ENCODE peak calls at places on chromosomes 12 and 14, in five cellular contexts. A is cardiac muscle cell; X is CD4-positive, alpha-beta T cell; Q is neural crest cell; N is GM06990. Y is an unnamed sample.

GRCh38 chr14:72594099-72594901 is 299.6 kb downstream of the DPF3 start:
- DNase-seq in A (no peak), N (peak), X (no peak), Q (no peak), Y (peak)

GRCh38 chr12:107091989-107092641 is 1.2 kb downstream of the CRY1 start:
- DNase-seq in N (peak), Q (peak), X (no peak), A (peak), Y (no peak)

GRCh38 chr14:99155173-99155777 is 116.7 kb downstream of the BCL11B start:
- DNase-seq in X (no peak), N (no peak), A (peak), Q (no peak), Y (no peak)

GRCh38 chr12:109387425-109388166 is 39.9 kb downstream of the MYO1H start:
- DNase-seq in Q (no peak), N (no peak), X (no peak), A (peak), Y (no peak)

GRCh38 chr12:116434155-116435065 is 124.8 kb upstream of the MAP1LC3B2 start:
- DNase-seq in Q (peak), A (peak), X (no peak), N (no peak), Y (no peak)

GRCh38 chr12:39375206-39375808 is 67.6 kb downstream of the KIF21A start:
- DNase-seq in A (no peak), N (no peak), X (no peak), Q (no peak), Y (no peak)

GRCh38 chr14:100813291-100813690 is 12.6 kb upstream of the MEG3 start:
- DNase-seq in X (no peak), Q (no peak), A (no peak), N (no peak), Y (no peak)

GRCh38 chr12:11836282-11836963 is 186.9 kb downstream of the ETV6 start:
- DNase-seq in Q (no peak), A (no peak), X (no peak), N (peak), Y (no peak)

GRCh38 chr14:49926803-49927202 is 33.9 kb downstream of the ARF6 start:
- DNase-seq in X (no peak), N (no peak), A (no peak), Q (no peak), Y (no peak)

GRCh38 chr14:93005135-93005813 is 82.3 kb downstream of the CHGA start:
- DNase-seq in X (no peak), A (peak), N (no peak), Q (no peak), Y (no peak)

GRCh38 chr14:97380539-97380941 is 583.4 kb downstream of the VRK1 start:
- DNase-seq in N (no peak), X (peak), A (no peak), Q (no peak), Y (peak)

GRCh38 chr12:80939231-80939950 is 1.7 kb upstream of the LIN7A start:
- DNase-seq in Q (no peak), X (no peak), A (peak), N (no peak), Y (no peak)

GRCh38 chr12:130990034-130990433 is 36.3 kb downstream of the ADGRD1 start:
- DNase-seq in A (no peak), X (no peak), N (no peak), Q (no peak), Y (no peak)

GRCh38 chr12:10191865-10192264 is 13.0 kb downstream of the TMEM52B start:
- DNase-seq in N (no peak), A (no peak), Q (no peak), X (no peak), Y (no peak)

GRCh38 chr12:80946591-80946990 is 8.9 kb upstream of the LIN7A start:
- DNase-seq in A (peak), Q (no peak), X (no peak), N (no peak), Y (no peak)

GRCh38 chr12:102454808-102455760 is 25.3 kb downstream of the IGF1 start:
- DNase-seq in A (peak), X (no peak), N (no peak), Q (no peak), Y (no peak)

GRCh38 chr12:114835031-114835430 is 151.1 kb upstream of the TBX3 start:
- DNase-seq in Q (no peak), N (no peak), A (peak), X (no peak), Y (no peak)

GRCh38 chr14:74346341-74346740 is 1.9 kb upstream of the VRTN start:
- DNase-seq in X (no peak), Q (no peak), A (no peak), N (no peak), Y (no peak)

GRCh38 chr14:91277546-91278382 is 33.3 kb upstream of the GPR68 start:
- DNase-seq in X (no peak), N (no peak), Q (no peak), A (no peak), Y (no peak)

GRCh38 chr12:75710361-75711069 is 199.1 kb upstream of the KRR1 start:
- DNase-seq in X (no peak), Q (no peak), A (no peak), N (no peak), Y (no peak)

GRCh38 chr12:76532520-76532919 is 27.1 kb downstream of the OSBPL8 start:
- DNase-seq in Q (no peak), A (no peak), N (no peak), X (no peak), Y (no peak)

GRCh38 chr14:101709962-101710891 is 51.3 kb upstream of the PPP2R5C start:
- DNase-seq in N (no peak), A (no peak), Q (no peak), X (no peak), Y (peak)

GRCh38 chr14:55731247-55731872 is 151.4 kb downstream of the KTN1 start:
- DNase-seq in Q (no peak), N (no peak), A (no peak), X (no peak), Y (no peak)

GRCh38 chr14:80211143-80212024 is at the start of gene DIO2:
- DNase-seq in N (no peak), X (no peak), A (peak), Q (no peak), Y (no peak)

GRCh38 chr12:24898185-24898584 is 50.7 kb downstream of the BCAT1 start:
- DNase-seq in N (no peak), Q (no peak), A (peak), X (no peak), Y (no peak)

DNA sequence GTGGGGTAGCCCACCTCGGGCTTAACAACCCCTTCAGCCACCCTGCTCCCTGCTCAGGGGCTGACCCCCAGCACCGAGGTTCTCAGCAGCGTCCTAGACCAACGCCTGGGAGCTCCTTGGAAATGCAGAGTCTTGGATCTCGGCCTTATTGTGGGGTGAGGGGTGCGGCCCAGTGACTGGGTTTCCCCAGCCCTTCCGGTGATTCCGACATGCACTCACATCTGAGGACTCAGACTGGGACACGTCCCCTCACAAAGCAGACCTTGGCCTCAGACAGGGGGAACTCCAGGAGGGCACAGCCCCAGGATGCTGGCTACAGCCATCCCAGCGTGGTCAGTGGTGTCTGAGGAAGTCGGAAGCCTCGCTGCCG is 117.7 kb downstream of the RFLNA start:
- DNase-seq in X (no peak), N (no peak), A (no peak), Q (no peak), Y (no peak)
- TF ChIP-seq CTCF in X (no peak), N (no peak), A (no peak), Q (no peak), Y (no peak)

GRCh38 chr12:26298785-26299621 is 103.6 kb downstream of the SSPN start:
- DNase-seq in A (peak), Q (no peak), X (no peak), N (peak), Y (no peak)
- TF ChIP-seq CTCF in A (peak), Q (no peak), X (no peak), N (no peak), Y (no peak)

GRCh38 chr14:40417777-40418401 is 985.7 kb upstream of the FBXO33 start:
- DNase-seq in N (no peak), A (peak), Q (peak), X (no peak), Y (no peak)
- TF ChIP-seq CTCF in N (peak), A (peak), Q (peak), X (no peak), Y (no peak)

GRCh38 chr14:75702606-75703261 is 41.7 kb downstream of the TTLL5 start:
- DNase-seq in Q (no peak), N (no peak), X (no peak), A (peak), Y (no peak)
- TF ChIP-seq CTCF in Q (no peak), N (no peak), X (no peak), A (no peak), Y (no peak)

Y was measured in natural killer cell.